ENCODE peak calls at places on chromosomes 11 and 22, in seven cellular contexts. B is heart left ventricle, V is breast epithelium, I is body of pancreas, F is OCI-LY7, A is suprapubic skin, E is SK-N-SH. Z is an unnamed sample.
A peak's percentile ranks its signal among the peaks of the same experiment; 100 is the strongest.

GRCh38 chr11:46309669-46310288 is 32.3 kb downstream of the CREB3L1 start:
- DNase-seq in A (no peak), E (no peak), I (no peak), V (no peak), B (no peak), F (peak; percentile 40), Z (peak; percentile 29)

GRCh38 chr22:49328076-49328475 is 499.6 kb downstream of the BRD1 start:
- DNase-seq in A (no peak), V (no peak), F (no peak), B (no peak), E (no peak), I (no peak), Z (no peak)

GRCh38 chr11:117391181-117391580 is 63.5 kb downstream of the CEP164 start:
- DNase-seq in E (no peak), A (no peak), B (no peak), I (no peak), F (no peak), V (no peak), Z (no peak)

GRCh38 chr22:36369922-36370781 is 17.6 kb downstream of the MYH9 start:
- DNase-seq in B (peak; percentile 62), I (peak; percentile 78), E (no peak), V (peak; percentile 73), F (peak; percentile 52), A (no peak), Z (no peak)

GRCh38 chr11:82462588-82462987 is 271.1 kb downstream of the FAM181B start:
- DNase-seq in B (no peak), E (no peak), V (no peak), F (no peak), A (no peak), I (no peak), Z (no peak)

GRCh38 chr22:24414984-24415945 is 12.1 kb upstream of the ADORA2A start:
- DNase-seq in I (no peak), E (peak; percentile 25), A (no peak), B (no peak), V (no peak), F (no peak), Z (no peak)

GRCh38 chr11:33507356-33507755 is 193.3 kb downstream of the C11orf91 start:
- DNase-seq in A (no peak), V (no peak), B (no peak), F (no peak), I (no peak), E (no peak), Z (no peak)

GRCh38 chr11:117430293-117430955 is 102.8 kb downstream of the CEP164 start:
- DNase-seq in B (no peak), F (no peak), I (no peak), E (no peak), V (no peak), A (no peak), Z (no peak)

GRCh38 chr11:3135491-3136440 is 29.3 kb downstream of the OSBPL5 start:
- DNase-seq in I (no peak), F (no peak), V (no peak), E (no peak), A (peak; percentile 73), B (no peak), Z (peak; percentile 6)

GRCh38 chr11:43835104-43835503 is 45.5 kb upstream of the ALKBH3 start:
- DNase-seq in E (peak; percentile 44), I (peak; percentile 27), F (no peak), V (no peak), A (no peak), B (no peak), Z (peak; percentile 15)

GRCh38 chr11:1766719-1767398 is 3.1 kb upstream of the CTSD start:
- DNase-seq in V (no peak), E (no peak), A (no peak), F (no peak), I (no peak), B (peak; percentile 3), Z (no peak)

GRCh38 chr22:48920776-48921241 is 906.9 kb downstream of the BRD1 start:
- DNase-seq in V (no peak), F (no peak), A (no peak), E (no peak), I (no peak), B (no peak), Z (no peak)

GRCh38 chr11:59918987-59919589 is 19.1 kb upstream of the OOSP1 start:
- DNase-seq in I (peak; percentile 60), F (peak; percentile 64), B (no peak), E (peak; percentile 29), A (no peak), V (no peak), Z (peak; percentile 15)

GRCh38 chr22:19967850-19968449 is 26.3 kb upstream of the TXNRD2 start:
- DNase-seq in A (no peak), F (no peak), E (no peak), I (no peak), B (no peak), V (no peak), Z (no peak)

GRCh38 chr22:17772249-17772962 is 1.9 kb downstream of the BID start:
- DNase-seq in V (no peak), F (no peak), E (peak; percentile 87), B (no peak), I (no peak), A (no peak), Z (peak; percentile 63)

GRCh38 chr11:12205330-12205729 is 94.9 kb downstream of the MICAL2 start:
- DNase-seq in V (no peak), E (no peak), B (no peak), A (no peak), I (no peak), F (no peak), Z (no peak)
- H3K4me1 ChIP-seq in V (no peaks in the 10 kb centered on the region), E (peaks cover 20% of the 10 kb centered on the region), B (peaks cover 3% of the 10 kb centered on the region), A (peaks cover 12% of the 10 kb centered on the region), I (peaks cover 15% of the 10 kb centered on the region), F (no peaks in the 10 kb centered on the region), Z (peaks cover 8% of the 10 kb centered on the region)

GRCh38 chr11:88508558-88508807 is 170.9 kb upstream of the CTSC start:
- DNase-seq in B (no peak), V (no peak), A (no peak), E (no peak), F (no peak), I (no peak), Z (no peak)
- H3K4me3 ChIP-seq in B (peak overlapping the region; percentile 44), V (peak overlapping the region; percentile 10), A (peak overlapping the region; percentile 49), E (no peak overlapping the region), F (no peak overlapping the region), I (no peak overlapping the region), Z (no peak overlapping the region)

GRCh38 chr22:33829549-33830280 is 90.6 kb downstream of the LARGE1 start:
- DNase-seq in B (no peak), I (no peak), E (peak; percentile 18), A (no peak), F (peak; percentile 23), V (no peak), Z (no peak)
- TF ChIP-seq CTCF in B (no peak), I (no peak), E (no peak), A (no peak), F (no peak), V (no peak), Z (no peak)

DNA sequence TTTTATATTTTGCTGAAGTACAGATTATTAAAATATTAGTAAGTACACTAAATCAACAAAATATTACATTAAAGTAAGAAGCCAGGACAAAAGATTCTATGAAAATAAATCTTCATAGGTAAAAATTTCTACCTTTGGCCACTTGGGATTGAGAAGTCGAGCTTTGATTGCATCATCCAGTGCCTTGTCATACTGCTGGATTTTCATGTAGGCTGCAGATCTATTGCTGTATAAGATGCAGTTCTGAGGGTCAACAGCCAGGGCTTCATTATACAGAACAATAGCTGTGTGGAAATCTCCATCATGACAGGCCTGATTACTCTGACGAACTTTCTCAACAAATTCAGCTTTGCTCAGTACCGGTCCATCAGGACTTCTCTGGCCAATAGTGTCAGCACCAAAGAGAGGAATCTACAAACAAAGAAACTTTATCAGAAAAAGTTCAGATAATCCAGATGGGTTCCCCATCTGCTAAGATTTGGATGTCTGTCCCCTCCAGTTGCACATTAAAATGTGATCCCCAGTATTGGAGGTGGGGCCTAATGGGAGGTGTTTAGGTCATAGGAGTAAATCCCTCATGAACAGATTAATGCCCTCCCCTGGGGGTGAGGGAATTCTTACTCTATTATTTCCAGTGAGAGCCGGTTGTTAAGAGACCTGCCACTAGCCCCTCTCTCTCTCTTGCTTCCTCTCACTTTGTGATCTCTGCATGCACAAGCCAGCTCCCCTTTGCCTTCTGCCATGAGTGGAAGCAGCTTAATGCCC is 50.0 kb downstream of the TTC28 start:
- DNase-seq in B (no peak), F (no peak), V (no peak), A (no peak), I (no peak), E (no peak), Z (no peak)
- H3K4me1 ChIP-seq in B (no peaks in the 10 kb centered on the region), F (no peaks in the 10 kb centered on the region), V (no peaks in the 10 kb centered on the region), A (no peaks in the 10 kb centered on the region), I (peaks cover 6% of the 10 kb centered on the region), E (no peaks in the 10 kb centered on the region), Z (no peaks in the 10 kb centered on the region)

GRCh38 chr11:114296190-114296978 is at the start of gene NNMT:
- DNase-seq in V (peak; percentile 87), B (peak; percentile 73), E (no peak), I (peak; percentile 56), A (peak; percentile 90), F (no peak), Z (no peak)
- H3K4me3 ChIP-seq in V (peak within 1 kb of the TSS; percentile 67), B (peak within 1 kb of the TSS; percentile 43), E (peak within 1 kb of the TSS; percentile 64), I (no peak within 1 kb of the TSS), A (peak within 1 kb of the TSS; percentile 51), F (no peak within 1 kb of the TSS), Z (no peak within 1 kb of the TSS)

GRCh38 chr22:45010532-45010900 is 711 bp upstream of the PHF21B start:
- DNase-seq in E (peak; percentile 71), B (no peak), I (no peak), V (no peak), A (no peak), F (no peak), Z (peak; percentile 28)

GRCh38 chr22:45007946-45008852 is 1.6 kb downstream of the PHF21B start:
- DNase-seq in V (no peak), I (no peak), B (no peak), E (peak; percentile 64), F (no peak), A (no peak), Z (peak; percentile 48)

GRCh38 chr22:45007247-45007945 is 2.4 kb downstream of the PHF21B start:
- DNase-seq in B (peak; percentile 38), A (no peak), V (no peak), I (no peak), E (peak; percentile 91), F (no peak), Z (peak; percentile 85)

GRCh38 chr22:45008853-45009751 is 703 bp downstream of the PHF21B start:
- DNase-seq in F (peak; percentile 21), I (no peak), B (no peak), A (no peak), E (peak; percentile 75), V (no peak), Z (peak; percentile 39)

DNA sequence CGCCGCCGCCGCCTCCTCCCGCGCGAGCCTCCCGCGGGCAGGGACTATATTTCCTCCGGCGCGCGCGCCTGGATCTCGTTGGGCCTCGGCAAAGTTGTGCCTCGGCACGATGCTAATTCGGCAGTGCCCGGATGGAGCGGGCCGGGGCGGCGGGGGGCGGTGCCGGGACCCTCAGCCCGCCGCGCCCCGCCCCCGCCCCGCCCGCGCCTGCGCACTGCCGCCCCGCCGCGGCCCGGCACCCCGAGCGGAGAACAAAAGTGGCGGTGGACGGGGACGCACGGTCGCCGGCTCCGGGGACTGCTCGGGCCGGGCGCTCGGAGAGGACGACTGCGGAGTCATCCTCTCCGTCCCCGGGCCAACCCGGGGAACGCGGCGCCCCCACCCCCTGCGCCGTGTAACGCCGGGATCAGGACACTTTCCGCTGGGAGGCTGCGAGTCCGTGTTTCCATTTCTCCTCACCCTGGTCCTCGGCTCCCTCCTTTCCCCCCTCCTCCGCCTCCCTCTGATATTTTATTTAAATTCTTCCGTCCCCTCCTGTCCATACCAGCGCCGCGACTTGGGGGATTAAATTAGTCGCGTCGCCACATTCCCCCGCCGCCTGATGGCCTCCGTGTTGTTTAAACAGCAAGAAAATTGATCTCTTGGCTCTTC is at the start of gene PHF21B:
- DNase-seq in A (no peak), B (peak; percentile 60), F (peak; percentile 84), V (no peak), E (peak; percentile 97), I (peak; percentile 22), Z (peak; percentile 94)
- TF ChIP-seq CTCF in A (no peak), B (no peak), F (peak; percentile 26), V (no peak), E (no peak), I (no peak), Z (no peak)